ENCODE peak calls at places on chromosomes 2 and 18, in seven cellular contexts. Q, R, T, A, F, W and V are unnamed samples.

GRCh38 chr18:56641714-56642331 is 3.4 kb upstream of the TXNL1 start:
- DNase-seq in Q (no peak), R (peak; percentile 76), T (no peak), A (no peak), F (no peak), W (no peak), V (no peak)

GRCh38 chr2:36515538-36515937 is 82.4 kb downstream of the FEZ2 start:
- DNase-seq in Q (no peak), R (no peak), T (no peak), A (no peak), F (no peak), W (no peak), V (no peak)

GRCh38 chr2:3320910-3321605 is 56.6 kb downstream of the EIPR1 start:
- DNase-seq in Q (no peak), R (no peak), T (no peak), A (no peak), F (no peak), W (no peak), V (no peak)

GRCh38 chr2:191321861-191322662 is 76.9 kb downstream of the MYO1B start:
- DNase-seq in Q (no peak), R (peak; percentile 97), T (peak; percentile 92), A (peak; percentile 4), F (peak; percentile 8), W (no peak), V (peak; percentile 83)

GRCh38 chr18:58254873-58255511 is 211.0 kb downstream of the NEDD4L start:
- DNase-seq in Q (no peak), R (no peak), T (no peak), A (no peak), F (no peak), W (no peak), V (no peak)

GRCh38 chr2:127640082-127641072 is 5.6 kb upstream of the GPR17 start:
- DNase-seq in Q (no peak), R (no peak), T (no peak), A (no peak), F (no peak), W (peak; percentile 45), V (no peak)

GRCh38 chr18:76351961-76352581 is 143.0 kb downstream of the ZNF516 start:
- DNase-seq in Q (no peak), R (peak; percentile 6), T (no peak), A (no peak), F (no peak), W (no peak), V (no peak)

GRCh38 chr2:234469251-234469845 is 27.5 kb downstream of the ARL4C start:
- DNase-seq in Q (no peak), R (no peak), T (no peak), A (no peak), F (no peak), W (no peak), V (no peak)

GRCh38 chr2:119197125-119197403 is 26.6 kb upstream of the STEAP3 start:
- DNase-seq in Q (no peak), R (no peak), T (no peak), A (no peak), F (no peak), W (no peak), V (no peak)

GRCh38 chr2:174138161-174138560 is 110.2 kb downstream of the OLA1 start:
- DNase-seq in Q (no peak), R (no peak), T (peak; percentile 7), A (no peak), F (no peak), W (no peak), V (no peak)

GRCh38 chr2:221969087-221969829 is 329.5 kb downstream of the PAX3 start:
- DNase-seq in Q (peak; percentile 17), R (peak; percentile 34), T (peak; percentile 15), A (no peak), F (no peak), W (no peak), V (peak; percentile 16)

GRCh38 chr2:231605607-231606091 is 13.0 kb downstream of the TEX44 start:
- DNase-seq in Q (no peak), R (no peak), T (no peak), A (no peak), F (no peak), W (no peak), V (no peak)

GRCh38 chr2:129233751-129234406 is 745.6 kb upstream of the RAB6C start:
- DNase-seq in Q (peak; percentile 27), R (no peak), T (no peak), A (no peak), F (no peak), W (no peak), V (no peak)

GRCh38 chr18:24022141-24022540 is 7.6 kb downstream of the TTC39C start:
- DNase-seq in Q (no peak), R (peak; percentile 71), T (no peak), A (no peak), F (no peak), W (no peak), V (no peak)

GRCh38 chr2:47899915-47900314 is 6.4 kb downstream of the FBXO11 start:
- DNase-seq in Q (no peak), R (no peak), T (no peak), A (no peak), F (no peak), W (no peak), V (no peak)

GRCh38 chr2:112601754-112602153 is 17.3 kb downstream of the CHCHD5 start:
- DNase-seq in Q (no peak), R (no peak), T (no peak), A (no peak), F (no peak), W (no peak), V (no peak)

GRCh38 chr2:161381581-161381980 is 34.5 kb upstream of the TBR1 start:
- DNase-seq in Q (no peak), R (no peak), T (no peak), A (no peak), F (no peak), W (no peak), V (no peak)

GRCh38 chr2:105671156-105671555 is 73.6 kb upstream of the NCK2 start:
- DNase-seq in Q (no peak), R (peak; percentile 64), T (no peak), A (no peak), F (no peak), W (no peak), V (no peak)

GRCh38 chr2:73163522-73164367 is 38.6 kb upstream of the NOTO start:
- DNase-seq in Q (no peak), R (peak; percentile 66), T (peak; percentile 67), A (peak; percentile 27), F (peak; percentile 31), W (peak; percentile 70), V (no peak)

GRCh38 chr2:60213865-60214657 is 339.4 kb downstream of the BCL11A start:
- DNase-seq in Q (peak; percentile 58), R (peak; percentile 3), T (no peak), A (no peak), F (no peak), W (no peak), V (peak; percentile 0)

GRCh38 chr2:218582085-218582484 is 13.4 kb downstream of the CNOT9 start:
- DNase-seq in Q (no peak), R (peak; percentile 69), T (no peak), A (no peak), F (no peak), W (no peak), V (no peak)

GRCh38 chr18:7601249-7601620 is 34.1 kb downstream of the PTPRM start:
- DNase-seq in Q (no peak), R (peak; percentile 88), T (no peak), A (no peak), F (no peak), W (no peak), V (no peak)

GRCh38 chr2:600542-601386 is 76.4 kb downstream of the TMEM18 start:
- DNase-seq in Q (no peak), R (no peak), T (no peak), A (no peak), F (no peak), W (no peak), V (no peak)

GRCh38 chr2:149080964-149081363 is 42.5 kb downstream of the LYPD6B start:
- DNase-seq in Q (peak; percentile 76), R (peak; percentile 80), T (peak; percentile 62), A (no peak), F (no peak), W (no peak), V (no peak)

GRCh38 chr2:40886660-40887059 is 434.8 kb upstream of the SLC8A1 start:
- DNase-seq in Q (no peak), R (no peak), T (no peak), A (no peak), F (no peak), W (no peak), V (no peak)

GRCh38 chr18:25560369-25560768 is 208.4 kb upstream of the ZNF521 start:
- DNase-seq in Q (no peak), R (no peak), T (no peak), A (no peak), F (no peak), W (no peak), V (peak; percentile 34)

GRCh38 chr18:12518326-12518725 is 110.6 kb downstream of the PRELID3A start:
- DNase-seq in Q (no peak), R (peak; percentile 24), T (no peak), A (no peak), F (no peak), W (no peak), V (peak; percentile 46)

GRCh38 chr2:223475901-223476300 is 126.3 kb downstream of the SCG2 start:
- DNase-seq in Q (no peak), R (no peak), T (no peak), A (no peak), F (no peak), W (no peak), V (no peak)

GRCh38 chr2:56656826-56657225 is 473.0 kb downstream of the CCDC85A start:
- DNase-seq in Q (no peak), R (peak; percentile 36), T (no peak), A (no peak), F (no peak), W (no peak), V (no peak)

GRCh38 chr2:109428841-109429710 is 184.7 kb downstream of the SEPTIN10 start:
- DNase-seq in Q (no peak), R (peak; percentile 12), T (no peak), A (no peak), F (no peak), W (no peak), V (no peak)

GRCh38 chr2:228056293-228056692 is 125.2 kb downstream of the SPHKAP start:
- DNase-seq in Q (no peak), R (no peak), T (no peak), A (no peak), F (no peak), W (no peak), V (no peak)

GRCh38 chr2:127597984-127598380 is 48.0 kb upstream of the GPR17 start:
- DNase-seq in Q (no peak), R (peak; percentile 86), T (no peak), A (no peak), F (no peak), W (no peak), V (no peak)

GRCh38 chr2:72993585-72994280 is 76.4 kb downstream of the EMX1 start:
- DNase-seq in Q (no peak), R (no peak), T (no peak), A (no peak), F (no peak), W (no peak), V (no peak)

GRCh38 chr2:185360776-185361175 is 377.8 kb upstream of the FSIP2 start:
- DNase-seq in Q (no peak), R (no peak), T (no peak), A (no peak), F (no peak), W (no peak), V (no peak)

GRCh38 chr2:67579207-67579606 is 182.1 kb downstream of the ETAA1 start:
- DNase-seq in Q (no peak), R (peak; percentile 49), T (no peak), A (no peak), F (no peak), W (no peak), V (no peak)